ENCODE peak calls at places on chromosomes 13 and 19, in nine cellular contexts. Z is hypothalamus, Q is HAP-1, F is PC-3, D is AG08395, H is COR-L47, R is Right ventricle myocardium superior, G is iris pigment epithelial cell, K is left ventricle myocardium inferior. A is an unnamed sample.

GRCh38 chr19:29845576-29846176 is 33.9 kb downstream of the CCNE1 start:
- DNase-seq in G (peak; percentile 40), Z (peak; percentile 50), Q (peak; percentile 45), F (no peak), D (peak; percentile 24), K (no peak), R (peak; percentile 42), H (no peak), A (no peak)

GRCh38 chr19:47161876-47162489 is 31.3 kb downstream of the SAE1 start:
- DNase-seq in R (no peak), Q (no peak), K (no peak), H (no peak), G (no peak), Z (no peak), D (peak; percentile 71), F (no peak), A (no peak)

GRCh38 chr13:112686987-112687386 is 2.9 kb upstream of the ATP11A start:
- DNase-seq in K (no peak), H (no peak), Q (no peak), D (no peak), G (no peak), Z (no peak), R (no peak), F (no peak), A (no peak)

GRCh38 chr13:48682452-48682851 is 28.7 kb downstream of the CYSLTR2 start:
- DNase-seq in G (no peak), Q (no peak), D (no peak), Z (no peak), R (no peak), K (no peak), H (no peak), F (no peak), A (no peak)

GRCh38 chr13:26019241-26019640 is 32.6 kb downstream of the SHISA2 start:
- DNase-seq in Z (no peak), F (no peak), Q (no peak), G (no peak), K (no peak), H (no peak), R (no peak), D (no peak), A (no peak)

GRCh38 chr19:4175669-4175931 is 6.8 kb downstream of the SIRT6 start:
- DNase-seq in K (no peak), R (no peak), Q (no peak), F (no peak), H (no peak), Z (no peak), G (no peak), D (no peak), A (no peak)

GRCh38 chr19:57363734-57364181 is 407 bp downstream of the TRAPPC2B start:
- DNase-seq in K (no peak), H (no peak), G (peak; percentile 16), Z (peak; percentile 40), Q (no peak), D (peak; percentile 34), R (no peak), F (no peak), A (no peak)

GRCh38 chr13:93262729-93263128 is 36.1 kb downstream of the GPC6 start:
- DNase-seq in G (peak; percentile 57), D (peak; percentile 63), R (no peak), F (peak; percentile 80), Q (no peak), K (no peak), Z (no peak), H (no peak), A (no peak)

GRCh38 chr19:1251233-1251502 is 2.8 kb downstream of the MIDN start:
- DNase-seq in G (peak; percentile 81), Q (peak; percentile 26), D (no peak), R (peak; percentile 89), H (peak; percentile 43), F (peak; percentile 51), K (no peak), Z (no peak), A (no peak)

GRCh38 chr19:478236-478888 is 17.5 kb upstream of the SHC2 start:
- DNase-seq in Z (no peak), F (no peak), R (peak; percentile 26), G (no peak), H (no peak), K (no peak), D (no peak), Q (no peak), A (no peak)

GRCh38 chr19:50607874-50608785 is 31.6 kb downstream of the SYT3 start:
- DNase-seq in Z (peak; percentile 94), F (peak; percentile 34), Q (peak; percentile 78), D (peak; percentile 49), R (peak; percentile 77), H (no peak), K (peak; percentile 53), G (peak; percentile 92), A (peak; percentile 20)

GRCh38 chr19:47713046-47714021 is at the start of gene EHD2:
- DNase-seq in R (peak; percentile 84), D (peak; percentile 91), F (no peak), Q (no peak), K (peak; percentile 77), H (no peak), Z (peak; percentile 21), G (peak; percentile 70), A (no peak)

GRCh38 chr13:23159587-23160240 is 21.1 kb upstream of the SGCG start:
- DNase-seq in D (peak; percentile 13), Q (no peak), G (no peak), R (no peak), Z (no peak), H (no peak), K (no peak), F (no peak), A (no peak)

GRCh38 chr19:33507021-33507956 is 14.3 kb downstream of the PEPD start:
- DNase-seq in D (no peak), G (no peak), H (no peak), K (no peak), Z (no peak), F (peak; percentile 45), Q (no peak), R (no peak), A (no peak)

GRCh38 chr13:95267662-95268369 is 33.4 kb downstream of the ABCC4 start:
- DNase-seq in Q (no peak), F (peak; percentile 56), R (no peak), Z (no peak), G (peak; percentile 92), K (no peak), D (peak; percentile 61), H (no peak), A (peak; percentile 94)

GRCh38 chr13:26498524-26499208 is 58.8 kb upstream of the WASF3 start:
- DNase-seq in R (no peak), K (no peak), Z (no peak), H (no peak), G (peak; percentile 39), F (no peak), D (peak; percentile 18), Q (no peak), A (no peak)

GRCh38 chr19:19464339-19465098 is 50.8 kb downstream of the TSSK6 start:
- DNase-seq in K (no peak), G (peak; percentile 81), H (no peak), R (no peak), Z (peak; percentile 39), Q (peak; percentile 65), F (no peak), D (peak; percentile 58), A (peak; percentile 53)

GRCh38 chr19:30144242-30144758 is 202.3 kb downstream of the URI1 start:
- DNase-seq in Q (no peak), Z (no peak), R (no peak), F (no peak), H (no peak), G (no peak), D (no peak), K (no peak), A (no peak)

GRCh38 chr19:47609885-47610545 is 1.1 kb downstream of the BICRA start:
- DNase-seq in G (peak; percentile 55), Z (peak; percentile 64), D (peak; percentile 31), H (no peak), R (peak; percentile 67), F (peak; percentile 15), Q (peak; percentile 21), K (peak; percentile 45), A (no peak)

GRCh38 chr19:35899547-35900214 is 659 bp downstream of the NFKBID start:
- DNase-seq in F (peak; percentile 69), Q (peak; percentile 77), Z (peak; percentile 64), G (peak; percentile 89), K (peak; percentile 82), H (peak; percentile 80), D (peak; percentile 88), R (peak; percentile 90), A (no peak)

GRCh38 chr13:78241278-78241919 is 322.8 kb upstream of the EDNRB start:
- DNase-seq in D (peak; percentile 2), Z (no peak), H (peak; percentile 57), F (peak; percentile 51), G (peak; percentile 33), Q (peak; percentile 34), K (peak; percentile 13), R (no peak), A (no peak)

GRCh38 chr19:17246681-17247425 is 1.1 kb upstream of the NR2F6 start:
- DNase-seq in H (no peak), K (peak; percentile 49), Z (peak; percentile 46), F (no peak), G (peak; percentile 58), Q (peak; percentile 15), D (peak; percentile 35), R (no peak), A (no peak)

GRCh38 chr19:8355631-8356402 is 8.1 kb upstream of the ANGPTL4 start:
- DNase-seq in H (no peak), D (peak; percentile 86), G (peak; percentile 99), K (no peak), F (peak; percentile 97), Z (no peak), Q (no peak), R (no peak), A (peak; percentile 88)